ENCODE peak calls at places on chromosomes 1 and 21, in five cellular contexts. B, S, W, A and U are unnamed samples.

GRCh38 chr1:152752225-152752624 is 5.6 kb upstream of the KPRP start:
- DNase-seq in B (no peak), S (no peak), W (no peak), A (no peak), U (no peak)

GRCh38 chr1:226444901-226445300 is 37.0 kb upstream of the PARP1 start:
- DNase-seq in B (peak), S (no peak), W (peak), A (no peak), U (peak)

GRCh38 chr1:88169939-88170338 is 514.1 kb upstream of the PKN2 start:
- DNase-seq in B (no peak), S (no peak), W (no peak), A (no peak), U (no peak)

GRCh38 chr1:226608699-226609505 is 60.3 kb downstream of the STUM start:
- DNase-seq in B (peak), S (peak), W (peak), A (no peak), U (peak)

GRCh38 chr1:157162345-157162744 is 24.1 kb upstream of the ETV3 start:
- DNase-seq in B (no peak), S (no peak), W (no peak), A (no peak), U (no peak)

GRCh38 chr1:204367193-204367858 is 7.6 kb upstream of the PLEKHA6 start:
- DNase-seq in B (no peak), S (no peak), W (no peak), A (no peak), U (no peak)

GRCh38 chr1:68087184-68087583 is 36.8 kb upstream of the DIRAS3 start:
- DNase-seq in B (no peak), S (peak), W (no peak), A (no peak), U (no peak)

GRCh38 chr1:204885790-204886189 is 15.1 kb downstream of the NFASC start:
- DNase-seq in B (no peak), S (no peak), W (no peak), A (no peak), U (no peak)

GRCh38 chr21:39911286-39911685 is 44.0 kb downstream of the PCP4 start:
- DNase-seq in B (no peak), S (no peak), W (no peak), A (no peak), U (no peak)

GRCh38 chr1:150528997-150529396 is 13.4 kb downstream of the FALEC start:
- DNase-seq in B (no peak), S (no peak), W (no peak), A (no peak), U (no peak)

GRCh38 chr1:95304803-95305202 is 70.8 kb downstream of the RWDD3 start:
- DNase-seq in B (no peak), S (no peak), W (no peak), A (no peak), U (no peak)

GRCh38 chr1:113980120-113980519 is 846 bp downstream of the OLFML3 start:
- DNase-seq in B (no peak), S (peak), W (no peak), A (no peak), U (no peak)

GRCh38 chr21:32312976-32313375 is 14.3 kb downstream of the MRAP start:
- DNase-seq in B (no peak), S (no peak), W (no peak), A (no peak), U (no peak)

GRCh38 chr1:210362526-210362925 is 33.8 kb downstream of the HHAT start:
- DNase-seq in B (no peak), S (no peak), W (no peak), A (no peak), U (no peak)

GRCh38 chr1:181947441-181947840 is 114.1 kb downstream of the ZNF648 start:
- DNase-seq in B (no peak), S (no peak), W (no peak), A (no peak), U (no peak)

GRCh38 chr1:173294853-173295252 is 87.7 kb upstream of the TNFSF4 start:
- DNase-seq in B (no peak), S (no peak), W (no peak), A (no peak), U (no peak)

GRCh38 chr1:22978299-22978698 is 5.6 kb upstream of the LACTBL1 start:
- DNase-seq in B (no peak), S (no peak), W (no peak), A (no peak), U (no peak)

GRCh38 chr1:5913078-5913845 is 79.0 kb downstream of the NPHP4 start:
- DNase-seq in B (no peak), S (no peak), W (no peak), A (no peak), U (no peak)

GRCh38 chr1:192553741-192554140 is 21.8 kb upstream of the RGS1 start:
- DNase-seq in B (no peak), S (no peak), W (no peak), A (no peak), U (no peak)

GRCh38 chr1:43565600-43566360 is 35.1 kb downstream of the PTPRF start:
- DNase-seq in B (peak), S (peak), W (no peak), A (no peak), U (no peak)